ENCODE peak calls at places on chromosomes 1 and 21, in ten cellular contexts. D is NCI-H2081, C is HEK293T, F is ureter, A is endothelial cell of umbilical vein, U is amniotic epithelial cell, I is left ventricle myocardium inferior, N is ascending aorta, Y is Caki2, T is PC-3. J is an unnamed sample.

GRCh38 chr1:246597340-246597739 is 31.1 kb downstream of the CNST start:
- DNase-seq in F (peak; percentile 80), D (peak; percentile 39), A (peak; percentile 92), C (no peak), Y (peak; percentile 48), N (peak; percentile 71), U (peak; percentile 50), T (peak; percentile 98), I (peak; percentile 50), J (no peak)

GRCh38 chr1:172928412-172928811 is 122.3 kb downstream of the TNFSF18 start:
- DNase-seq in I (no peak), Y (no peak), A (peak; percentile 65), C (no peak), F (no peak), T (peak; percentile 53), U (peak; percentile 48), D (no peak), N (no peak), J (no peak)

GRCh38 chr21:26432410-26432809 is 140.7 kb downstream of the CYYR1 start:
- DNase-seq in C (no peak), N (no peak), F (no peak), I (no peak), U (no peak), A (no peak), Y (no peak), T (no peak), D (no peak), J (no peak)

GRCh38 chr21:25670726-25671125 is 31.7 kb downstream of the JAM2 start:
- DNase-seq in C (no peak), N (no peak), T (no peak), U (no peak), F (no peak), I (no peak), D (no peak), A (peak; percentile 73), Y (no peak), J (no peak)

GRCh38 chr1:44236873-44237272 is 23.6 kb downstream of the DMAP1 start:
- DNase-seq in U (no peak), T (no peak), D (no peak), I (no peak), C (no peak), F (no peak), A (no peak), Y (no peak), N (no peak), J (no peak)

GRCh38 chr1:14850563-14850962 is 252.1 kb downstream of the KAZN start:
- DNase-seq in N (no peak), C (no peak), F (no peak), T (peak; percentile 54), D (no peak), A (no peak), I (no peak), Y (peak; percentile 62), U (no peak), J (no peak)

GRCh38 chr1:25216123-25216522 is 16.2 kb downstream of the SYF2 start:
- DNase-seq in Y (no peak), U (no peak), N (no peak), I (no peak), D (no peak), F (no peak), C (no peak), T (no peak), A (no peak), J (no peak)

GRCh38 chr1:204258213-204259115 is 44.7 kb upstream of the GOLT1A start:
- DNase-seq in C (peak; percentile 92), T (peak; percentile 78), D (peak; percentile 68), Y (peak; percentile 42), U (peak; percentile 54), N (no peak), A (peak; percentile 69), I (peak; percentile 56), F (no peak), J (no peak)

GRCh38 chr1:234170622-234171021 is 202.6 kb upstream of the COA6 start:
- DNase-seq in Y (no peak), F (no peak), N (peak; percentile 1), A (no peak), U (no peak), C (no peak), I (no peak), T (no peak), D (no peak), J (no peak)

GRCh38 chr21:17105972-17106371 is 406.9 kb upstream of the CXADR start:
- DNase-seq in T (no peak), F (no peak), N (no peak), U (no peak), D (no peak), A (no peak), I (no peak), Y (no peak), C (no peak), J (no peak)

J was measured in NCI-H1417 treated with DMSO at 0.1 percent for 48 hours.